ENCODE peak calls at places on chromosomes 13 and 19, in six cellular contexts. One of them, this sample, is unnamed.

GRCh38 chr13:40336228-40337221 is 329.9 kb downstream of the FOXO1 start:
- DNase-seq in M059J: peak
- DNase-seq in left lung: no peak
- DNase-seq in activated CD8-positive, alpha-beta memory T cell treated with anti-CD3 and anti-CD28 coated beads for 48 hours: no peak
- DNase-seq in HTR-8/SVneo: no peak
- DNase-seq in neural crest cell: no peak
- DNase-seq in this sample: no peak

GRCh38 chr19:13051581-13052165 is 51.0 kb downstream of the LYL1 start:
- DNase-seq in M059J: peak
- DNase-seq in left lung: peak
- DNase-seq in neural crest cell: peak
- DNase-seq in activated CD8-positive, alpha-beta memory T cell treated with anti-CD3 and anti-CD28 coated beads for 48 hours: no peak
- DNase-seq in HTR-8/SVneo: no peak
- DNase-seq in this sample: peak

GRCh38 chr13:101115762-101116161 is 300.5 kb downstream of the NALCN start:
- DNase-seq in HTR-8/SVneo: no peak
- DNase-seq in neural crest cell: no peak
- DNase-seq in left lung: no peak
- DNase-seq in M059J: no peak
- DNase-seq in activated CD8-positive, alpha-beta memory T cell treated with anti-CD3 and anti-CD28 coated beads for 48 hours: no peak
- DNase-seq in this sample: no peak

GRCh38 chr13:48163066-48163465 is 68.2 kb upstream of the MED4 start:
- DNase-seq in activated CD8-positive, alpha-beta memory T cell treated with anti-CD3 and anti-CD28 coated beads for 48 hours: no peak
- DNase-seq in neural crest cell: no peak
- DNase-seq in HTR-8/SVneo: no peak
- DNase-seq in M059J: no peak
- DNase-seq in left lung: no peak
- DNase-seq in this sample: no peak

GRCh38 chr13:100543872-100544602 is 44.6 kb downstream of the GGACT start:
- DNase-seq in activated CD8-positive, alpha-beta memory T cell treated with anti-CD3 and anti-CD28 coated beads for 48 hours: no peak
- DNase-seq in M059J: no peak
- DNase-seq in left lung: no peak
- DNase-seq in neural crest cell: no peak
- DNase-seq in HTR-8/SVneo: no peak
- DNase-seq in this sample: no peak

GRCh38 chr13:75788494-75788991 is 152.4 kb downstream of the LMO7 start:
- DNase-seq in neural crest cell: no peak
- DNase-seq in activated CD8-positive, alpha-beta memory T cell treated with anti-CD3 and anti-CD28 coated beads for 48 hours: no peak
- DNase-seq in left lung: peak
- DNase-seq in M059J: peak
- DNase-seq in HTR-8/SVneo: peak
- DNase-seq in this sample: no peak

GRCh38 chr19:23294141-23294540 is 43.9 kb upstream of the ZNF724 start:
- DNase-seq in activated CD8-positive, alpha-beta memory T cell treated with anti-CD3 and anti-CD28 coated beads for 48 hours: no peak
- DNase-seq in left lung: no peak
- DNase-seq in neural crest cell: no peak
- DNase-seq in HTR-8/SVneo: no peak
- DNase-seq in M059J: no peak
- DNase-seq in this sample: no peak

GRCh38 chr13:28093871-28094270 is 6.5 kb downstream of the FLT3 start:
- DNase-seq in neural crest cell: no peak
- DNase-seq in left lung: no peak
- DNase-seq in HTR-8/SVneo: no peak
- DNase-seq in M059J: no peak
- DNase-seq in activated CD8-positive, alpha-beta memory T cell treated with anti-CD3 and anti-CD28 coated beads for 48 hours: no peak
- DNase-seq in this sample: no peak

GRCh38 chr13:108663710-108664109 is 34.3 kb downstream of the MYO16 start:
- DNase-seq in HTR-8/SVneo: no peak
- DNase-seq in activated CD8-positive, alpha-beta memory T cell treated with anti-CD3 and anti-CD28 coated beads for 48 hours: no peak
- DNase-seq in neural crest cell: no peak
- DNase-seq in left lung: no peak
- DNase-seq in M059J: no peak
- DNase-seq in this sample: no peak

GRCh38 chr19:32909257-32909656 is 39.7 kb upstream of the SLC7A9 start:
- DNase-seq in activated CD8-positive, alpha-beta memory T cell treated with anti-CD3 and anti-CD28 coated beads for 48 hours: no peak
- DNase-seq in HTR-8/SVneo: no peak
- DNase-seq in M059J: no peak
- DNase-seq in left lung: no peak
- DNase-seq in neural crest cell: no peak
- DNase-seq in this sample: no peak

GRCh38 chr13:25872871-25873607 is 178.8 kb downstream of the SHISA2 start:
- DNase-seq in left lung: no peak
- DNase-seq in M059J: no peak
- DNase-seq in activated CD8-positive, alpha-beta memory T cell treated with anti-CD3 and anti-CD28 coated beads for 48 hours: no peak
- DNase-seq in neural crest cell: no peak
- DNase-seq in HTR-8/SVneo: no peak
- DNase-seq in this sample: no peak

GRCh38 chr19:21750586-21751128 is 16.7 kb downstream of the ZNF100 start:
- DNase-seq in HTR-8/SVneo: no peak
- DNase-seq in left lung: no peak
- DNase-seq in activated CD8-positive, alpha-beta memory T cell treated with anti-CD3 and anti-CD28 coated beads for 48 hours: no peak
- DNase-seq in M059J: no peak
- DNase-seq in neural crest cell: no peak
- DNase-seq in this sample: no peak

GRCh38 chr13:96403241-96403640 is 313.3 kb downstream of the HS6ST3 start:
- DNase-seq in activated CD8-positive, alpha-beta memory T cell treated with anti-CD3 and anti-CD28 coated beads for 48 hours: no peak
- DNase-seq in HTR-8/SVneo: no peak
- DNase-seq in M059J: no peak
- DNase-seq in left lung: no peak
- DNase-seq in neural crest cell: no peak
- DNase-seq in this sample: no peak

GRCh38 chr13:59545007-59545406 is 618.7 kb downstream of the DIAPH3 start:
- DNase-seq in HTR-8/SVneo: no peak
- DNase-seq in activated CD8-positive, alpha-beta memory T cell treated with anti-CD3 and anti-CD28 coated beads for 48 hours: no peak
- DNase-seq in left lung: no peak
- DNase-seq in M059J: no peak
- DNase-seq in neural crest cell: no peak
- DNase-seq in this sample: no peak

GRCh38 chr19:47228937-47229673 is 1.9 kb downstream of the BBC3 start:
- DNase-seq in HTR-8/SVneo: no peak
- DNase-seq in M059J: peak
- DNase-seq in left lung: peak
- DNase-seq in neural crest cell: no peak
- DNase-seq in activated CD8-positive, alpha-beta memory T cell treated with anti-CD3 and anti-CD28 coated beads for 48 hours: no peak
- DNase-seq in this sample: no peak

GRCh38 chr13:36752673-36753072 is 66.3 kb upstream of the RFXAP start:
- DNase-seq in left lung: no peak
- DNase-seq in HTR-8/SVneo: no peak
- DNase-seq in activated CD8-positive, alpha-beta memory T cell treated with anti-CD3 and anti-CD28 coated beads for 48 hours: no peak
- DNase-seq in neural crest cell: no peak
- DNase-seq in M059J: no peak
- DNase-seq in this sample: no peak

GRCh38 chr13:41006951-41007350 is 12.2 kb downstream of the ELF1 start:
- DNase-seq in left lung: no peak
- DNase-seq in neural crest cell: no peak
- DNase-seq in M059J: no peak
- DNase-seq in HTR-8/SVneo: no peak
- DNase-seq in activated CD8-positive, alpha-beta memory T cell treated with anti-CD3 and anti-CD28 coated beads for 48 hours: no peak
- DNase-seq in this sample: no peak

GRCh38 chr13:75830842-75831241 is 194.7 kb downstream of the LMO7 start:
- DNase-seq in neural crest cell: no peak
- DNase-seq in activated CD8-positive, alpha-beta memory T cell treated with anti-CD3 and anti-CD28 coated beads for 48 hours: no peak
- DNase-seq in left lung: no peak
- DNase-seq in HTR-8/SVneo: no peak
- DNase-seq in M059J: peak
- DNase-seq in this sample: no peak

GRCh38 chr13:49366841-49367240 is 77.0 kb downstream of the CAB39L start:
- DNase-seq in HTR-8/SVneo: no peak
- DNase-seq in neural crest cell: no peak
- DNase-seq in activated CD8-positive, alpha-beta memory T cell treated with anti-CD3 and anti-CD28 coated beads for 48 hours: no peak
- DNase-seq in left lung: no peak
- DNase-seq in M059J: peak
- DNase-seq in this sample: no peak

GRCh38 chr13:99425485-99426341 is 75.6 kb upstream of the TM9SF2 start:
- DNase-seq in neural crest cell: no peak
- DNase-seq in HTR-8/SVneo: no peak
- DNase-seq in activated CD8-positive, alpha-beta memory T cell treated with anti-CD3 and anti-CD28 coated beads for 48 hours: no peak
- DNase-seq in M059J: no peak
- DNase-seq in left lung: peak
- DNase-seq in this sample: no peak

GRCh38 chr13:40385858-40386180 is 280.6 kb downstream of the FOXO1 start:
- DNase-seq in HTR-8/SVneo: no peak
- DNase-seq in left lung: no peak
- DNase-seq in activated CD8-positive, alpha-beta memory T cell treated with anti-CD3 and anti-CD28 coated beads for 48 hours: no peak
- DNase-seq in M059J: no peak
- DNase-seq in neural crest cell: no peak
- DNase-seq in this sample: no peak

GRCh38 chr13:44176173-44176572 is 197.5 kb upstream of the SERP2 start:
- DNase-seq in HTR-8/SVneo: no peak
- DNase-seq in neural crest cell: no peak
- DNase-seq in left lung: no peak
- DNase-seq in activated CD8-positive, alpha-beta memory T cell treated with anti-CD3 and anti-CD28 coated beads for 48 hours: no peak
- DNase-seq in M059J: peak
- DNase-seq in this sample: no peak

GRCh38 chr13:92313382-92313781 is 913.2 kb upstream of the GPC6 start:
- DNase-seq in neural crest cell: no peak
- DNase-seq in activated CD8-positive, alpha-beta memory T cell treated with anti-CD3 and anti-CD28 coated beads for 48 hours: no peak
- DNase-seq in M059J: no peak
- DNase-seq in left lung: no peak
- DNase-seq in HTR-8/SVneo: no peak
- DNase-seq in this sample: no peak

GRCh38 chr19:49213791-49214190 is 56.2 kb downstream of the TRPM4 start:
- DNase-seq in M059J: no peak
- DNase-seq in HTR-8/SVneo: no peak
- DNase-seq in activated CD8-positive, alpha-beta memory T cell treated with anti-CD3 and anti-CD28 coated beads for 48 hours: no peak
- DNase-seq in left lung: no peak
- DNase-seq in neural crest cell: no peak
- DNase-seq in this sample: no peak

GRCh38 chr13:49340161-49340560 is 92.4 kb downstream of the CDADC1 start:
- DNase-seq in M059J: no peak
- DNase-seq in left lung: no peak
- DNase-seq in neural crest cell: no peak
- DNase-seq in HTR-8/SVneo: no peak
- DNase-seq in activated CD8-positive, alpha-beta memory T cell treated with anti-CD3 and anti-CD28 coated beads for 48 hours: no peak
- DNase-seq in this sample: no peak

GRCh38 chr19:49923055-49924003 is 5.7 kb upstream of the ATF5 start:
- DNase-seq in activated CD8-positive, alpha-beta memory T cell treated with anti-CD3 and anti-CD28 coated beads for 48 hours: no peak
- DNase-seq in neural crest cell: no peak
- DNase-seq in left lung: no peak
- DNase-seq in HTR-8/SVneo: no peak
- DNase-seq in M059J: no peak
- DNase-seq in this sample: no peak

GRCh38 chr13:19860884-19861655 is 2.4 kb downstream of the ZMYM5 start:
- DNase-seq in left lung: no peak
- DNase-seq in HTR-8/SVneo: no peak
- DNase-seq in M059J: peak
- DNase-seq in activated CD8-positive, alpha-beta memory T cell treated with anti-CD3 and anti-CD28 coated beads for 48 hours: no peak
- DNase-seq in neural crest cell: no peak
- DNase-seq in this sample: no peak

GRCh38 chr19:45952691-45953505 is 20.8 kb downstream of the NOVA2 start:
- DNase-seq in neural crest cell: peak
- DNase-seq in M059J: no peak
- DNase-seq in HTR-8/SVneo: peak
- DNase-seq in activated CD8-positive, alpha-beta memory T cell treated with anti-CD3 and anti-CD28 coated beads for 48 hours: peak
- DNase-seq in left lung: no peak
- DNase-seq in this sample: peak

GRCh38 chr19:16777811-16778210 is 51.4 kb upstream of the SIN3B start:
- DNase-seq in neural crest cell: no peak
- DNase-seq in activated CD8-positive, alpha-beta memory T cell treated with anti-CD3 and anti-CD28 coated beads for 48 hours: no peak
- DNase-seq in left lung: no peak
- DNase-seq in M059J: no peak
- DNase-seq in HTR-8/SVneo: no peak
- DNase-seq in this sample: no peak

GRCh38 chr13:49042476-49042875 is 66.8 kb downstream of the FNDC3A start:
- DNase-seq in HTR-8/SVneo: no peak
- DNase-seq in neural crest cell: no peak
- DNase-seq in left lung: no peak
- DNase-seq in activated CD8-positive, alpha-beta memory T cell treated with anti-CD3 and anti-CD28 coated beads for 48 hours: no peak
- DNase-seq in M059J: no peak
- DNase-seq in this sample: no peak

GRCh38 chr19:7636691-7637373 is at the start of gene STXBP2:
- DNase-seq in M059J: no peak
- DNase-seq in left lung: peak
- DNase-seq in neural crest cell: no peak
- DNase-seq in activated CD8-positive, alpha-beta memory T cell treated with anti-CD3 and anti-CD28 coated beads for 48 hours: peak
- DNase-seq in HTR-8/SVneo: no peak
- DNase-seq in this sample: peak

GRCh38 chr19:18503971-18504885 is 17.6 kb downstream of the ELL start:
- DNase-seq in M059J: no peak
- DNase-seq in activated CD8-positive, alpha-beta memory T cell treated with anti-CD3 and anti-CD28 coated beads for 48 hours: no peak
- DNase-seq in neural crest cell: no peak
- DNase-seq in HTR-8/SVneo: no peak
- DNase-seq in left lung: no peak
- DNase-seq in this sample: no peak

GRCh38 chr19:1540353-1540925 is 16.6 kb downstream of the PLK5 start:
- DNase-seq in left lung: no peak
- DNase-seq in neural crest cell: no peak
- DNase-seq in activated CD8-positive, alpha-beta memory T cell treated with anti-CD3 and anti-CD28 coated beads for 48 hours: no peak
- DNase-seq in HTR-8/SVneo: no peak
- DNase-seq in M059J: no peak
- DNase-seq in this sample: peak

GRCh38 chr19:55654323-55654832 is 457 bp upstream of the U2AF2 start:
- DNase-seq in left lung: peak
- DNase-seq in activated CD8-positive, alpha-beta memory T cell treated with anti-CD3 and anti-CD28 coated beads for 48 hours: peak
- DNase-seq in M059J: peak
- DNase-seq in neural crest cell: peak
- DNase-seq in HTR-8/SVneo: peak
- DNase-seq in this sample: peak

GRCh38 chr19:30674656-30675055 is 302.5 kb downstream of the ZNF536 start:
- DNase-seq in neural crest cell: no peak
- DNase-seq in M059J: no peak
- DNase-seq in HTR-8/SVneo: no peak
- DNase-seq in left lung: no peak
- DNase-seq in activated CD8-positive, alpha-beta memory T cell treated with anti-CD3 and anti-CD28 coated beads for 48 hours: no peak
- DNase-seq in this sample: no peak

This sample was measured in aorta.